ENCODE peak calls at places on chromosomes 7 and 10, in seven cellular contexts. One of them, this sample, is unnamed.
A peak's percentile ranks its signal among the peaks of the same experiment; 100 is the strongest.

GRCh38 chr10:11673346-11674330 is 62.2 kb upstream of the USP6NL start:
- DNase-seq in keratinocyte: no peak
- DNase-seq in right cardiac atrium: no peak
- DNase-seq in transverse colon: no peak
- DNase-seq in heart right ventricle: no peak
- DNase-seq in spleen: peak; percentile 49
- DNase-seq in endodermal cell: no peak
- DNase-seq in this sample: peak; percentile 60

GRCh38 chr10:18594574-18595156 is 56.7 kb downstream of the NSUN6 start:
- DNase-seq in endodermal cell: peak; percentile 87
- DNase-seq in keratinocyte: no peak
- DNase-seq in transverse colon: peak; percentile 11
- DNase-seq in right cardiac atrium: no peak
- DNase-seq in spleen: no peak
- DNase-seq in heart right ventricle: no peak
- DNase-seq in this sample: no peak

GRCh38 chr10:131710142-131710861 is 190.5 kb upstream of the PPP2R2D start:
- DNase-seq in keratinocyte: no peak
- DNase-seq in right cardiac atrium: no peak
- DNase-seq in heart right ventricle: no peak
- DNase-seq in transverse colon: no peak
- DNase-seq in endodermal cell: peak; percentile 33
- DNase-seq in spleen: peak; percentile 56
- DNase-seq in this sample: no peak

GRCh38 chr10:97805096-97805879 is 33.5 kb upstream of the SFRP5 start:
- DNase-seq in heart right ventricle: no peak
- DNase-seq in keratinocyte: no peak
- DNase-seq in spleen: no peak
- DNase-seq in transverse colon: no peak
- DNase-seq in endodermal cell: no peak
- DNase-seq in right cardiac atrium: no peak
- DNase-seq in this sample: no peak

GRCh38 chr7:135147341-135147898 is 452 bp upstream of the TMEM140 start:
- DNase-seq in endodermal cell: no peak
- DNase-seq in heart right ventricle: peak; percentile 61
- DNase-seq in keratinocyte: no peak
- DNase-seq in spleen: no peak
- DNase-seq in right cardiac atrium: no peak
- DNase-seq in transverse colon: no peak
- DNase-seq in this sample: no peak

GRCh38 chr7:108430664-108431063 is 25.6 kb downstream of the NRCAM start:
- DNase-seq in spleen: no peak
- DNase-seq in heart right ventricle: no peak
- DNase-seq in right cardiac atrium: no peak
- DNase-seq in keratinocyte: no peak
- DNase-seq in transverse colon: no peak
- DNase-seq in endodermal cell: no peak
- DNase-seq in this sample: no peak

GRCh38 chr7:157271315-157271990 is 65.4 kb upstream of the DNAJB6 start:
- DNase-seq in heart right ventricle: no peak
- DNase-seq in keratinocyte: no peak
- DNase-seq in spleen: no peak
- DNase-seq in transverse colon: no peak
- DNase-seq in right cardiac atrium: no peak
- DNase-seq in endodermal cell: no peak
- DNase-seq in this sample: no peak

GRCh38 chr7:38306136-38306535 is 32.7 kb upstream of the TARP start:
- DNase-seq in transverse colon: no peak
- DNase-seq in right cardiac atrium: no peak
- DNase-seq in spleen: no peak
- DNase-seq in heart right ventricle: no peak
- DNase-seq in endodermal cell: no peak
- DNase-seq in keratinocyte: no peak
- DNase-seq in this sample: no peak

GRCh38 chr10:101214446-101215396 is 14.5 kb downstream of the LBX1 start:
- DNase-seq in keratinocyte: peak; percentile 5
- DNase-seq in endodermal cell: peak; percentile 95
- DNase-seq in right cardiac atrium: peak; percentile 86
- DNase-seq in spleen: peak; percentile 88
- DNase-seq in transverse colon: peak; percentile 61
- DNase-seq in heart right ventricle: peak; percentile 43
- DNase-seq in this sample: peak; percentile 53

GRCh38 chr7:36904802-36905201 is 180.5 kb upstream of the AOAH start:
- DNase-seq in heart right ventricle: no peak
- DNase-seq in transverse colon: no peak
- DNase-seq in spleen: no peak
- DNase-seq in endodermal cell: peak; percentile 22
- DNase-seq in right cardiac atrium: no peak
- DNase-seq in keratinocyte: no peak
- DNase-seq in this sample: no peak

GRCh38 chr7:41918597-41918996 is 215.7 kb upstream of the INHBA start:
- DNase-seq in endodermal cell: no peak
- DNase-seq in transverse colon: no peak
- DNase-seq in keratinocyte: no peak
- DNase-seq in spleen: no peak
- DNase-seq in right cardiac atrium: no peak
- DNase-seq in heart right ventricle: no peak
- DNase-seq in this sample: no peak

GRCh38 chr7:318476-319266 is 28.7 kb downstream of the FOXL3 start:
- DNase-seq in keratinocyte: no peak
- DNase-seq in right cardiac atrium: no peak
- DNase-seq in transverse colon: peak; percentile 61
- DNase-seq in endodermal cell: no peak
- DNase-seq in heart right ventricle: no peak
- DNase-seq in spleen: peak; percentile 32
- DNase-seq in this sample: no peak

GRCh38 chr7:28155964-28156363 is 24.6 kb downstream of the JAZF1 start:
- DNase-seq in keratinocyte: no peak
- DNase-seq in endodermal cell: no peak
- DNase-seq in heart right ventricle: no peak
- DNase-seq in transverse colon: no peak
- DNase-seq in spleen: no peak
- DNase-seq in right cardiac atrium: no peak
- DNase-seq in this sample: no peak

GRCh38 chr10:14757394-14757793 is 17.3 kb downstream of the FAM107B start:
- DNase-seq in right cardiac atrium: peak; percentile 53
- DNase-seq in keratinocyte: no peak
- DNase-seq in spleen: no peak
- DNase-seq in endodermal cell: no peak
- DNase-seq in heart right ventricle: no peak
- DNase-seq in transverse colon: no peak
- DNase-seq in this sample: peak; percentile 6

GRCh38 chr7:150927157-150927953 is 50.8 kb downstream of the KCNH2 start:
- DNase-seq in right cardiac atrium: no peak
- DNase-seq in endodermal cell: no peak
- DNase-seq in heart right ventricle: no peak
- DNase-seq in spleen: no peak
- DNase-seq in keratinocyte: no peak
- DNase-seq in transverse colon: no peak
- DNase-seq in this sample: no peak

GRCh38 chr7:152103066-152103465 is 77.6 kb downstream of the GALNT11 start:
- DNase-seq in spleen: no peak
- DNase-seq in heart right ventricle: no peak
- DNase-seq in keratinocyte: no peak
- DNase-seq in transverse colon: no peak
- DNase-seq in endodermal cell: no peak
- DNase-seq in right cardiac atrium: no peak
- DNase-seq in this sample: peak; percentile 25

GRCh38 chr10:5545778-5546710 is 21.3 kb downstream of the CALML3 start:
- DNase-seq in endodermal cell: peak; percentile 39
- DNase-seq in right cardiac atrium: peak; percentile 88
- DNase-seq in transverse colon: peak; percentile 35
- DNase-seq in spleen: peak; percentile 73
- DNase-seq in heart right ventricle: peak; percentile 37
- DNase-seq in keratinocyte: no peak
- DNase-seq in this sample: no peak

GRCh38 chr7:20260219-20260618 is 43.0 kb upstream of the MACC1 start:
- DNase-seq in transverse colon: no peak
- DNase-seq in spleen: no peak
- DNase-seq in right cardiac atrium: peak; percentile 51
- DNase-seq in keratinocyte: no peak
- DNase-seq in endodermal cell: no peak
- DNase-seq in heart right ventricle: peak; percentile 24
- DNase-seq in this sample: no peak

GRCh38 chr7:45153238-45153637 is 4.4 kb upstream of the RAMP3 start:
- DNase-seq in spleen: peak; percentile 33
- DNase-seq in heart right ventricle: no peak
- DNase-seq in endodermal cell: peak; percentile 33
- DNase-seq in transverse colon: no peak
- DNase-seq in keratinocyte: no peak
- DNase-seq in right cardiac atrium: peak; percentile 4
- DNase-seq in this sample: no peak

GRCh38 chr10:48271323-48271722 is 3.2 kb downstream of the FRMPD2 start:
- DNase-seq in heart right ventricle: no peak
- DNase-seq in endodermal cell: no peak
- DNase-seq in transverse colon: no peak
- DNase-seq in keratinocyte: no peak
- DNase-seq in right cardiac atrium: no peak
- DNase-seq in spleen: no peak
- DNase-seq in this sample: no peak

GRCh38 chr7:105675873-105676484 is 94.7 kb upstream of the EFCAB10 start:
- DNase-seq in endodermal cell: no peak
- DNase-seq in right cardiac atrium: peak; percentile 79
- DNase-seq in spleen: peak; percentile 85
- DNase-seq in transverse colon: peak; percentile 23
- DNase-seq in heart right ventricle: peak; percentile 49
- DNase-seq in keratinocyte: no peak
- DNase-seq in this sample: peak; percentile 75

GRCh38 chr7:140316165-140316661 is 82.1 kb downstream of the SLC37A3 start:
- DNase-seq in spleen: no peak
- DNase-seq in endodermal cell: no peak
- DNase-seq in transverse colon: peak; percentile 69
- DNase-seq in right cardiac atrium: peak; percentile 84
- DNase-seq in keratinocyte: peak; percentile 72
- DNase-seq in heart right ventricle: peak; percentile 53
- DNase-seq in this sample: no peak

GRCh38 chr7:35415411-35415822 is 161.5 kb upstream of the TBX20 start:
- DNase-seq in heart right ventricle: peak; percentile 80
- DNase-seq in transverse colon: no peak
- DNase-seq in right cardiac atrium: peak; percentile 94
- DNase-seq in keratinocyte: no peak
- DNase-seq in spleen: no peak
- DNase-seq in endodermal cell: no peak
- DNase-seq in this sample: no peak

GRCh38 chr7:151249034-151249731 is 689 bp upstream of the SMARCD3 start:
- DNase-seq in spleen: peak; percentile 86
- DNase-seq in transverse colon: peak; percentile 54
- DNase-seq in heart right ventricle: peak; percentile 63
- DNase-seq in keratinocyte: no peak
- DNase-seq in right cardiac atrium: peak; percentile 92
- DNase-seq in endodermal cell: no peak
- DNase-seq in this sample: no peak

DNA sequence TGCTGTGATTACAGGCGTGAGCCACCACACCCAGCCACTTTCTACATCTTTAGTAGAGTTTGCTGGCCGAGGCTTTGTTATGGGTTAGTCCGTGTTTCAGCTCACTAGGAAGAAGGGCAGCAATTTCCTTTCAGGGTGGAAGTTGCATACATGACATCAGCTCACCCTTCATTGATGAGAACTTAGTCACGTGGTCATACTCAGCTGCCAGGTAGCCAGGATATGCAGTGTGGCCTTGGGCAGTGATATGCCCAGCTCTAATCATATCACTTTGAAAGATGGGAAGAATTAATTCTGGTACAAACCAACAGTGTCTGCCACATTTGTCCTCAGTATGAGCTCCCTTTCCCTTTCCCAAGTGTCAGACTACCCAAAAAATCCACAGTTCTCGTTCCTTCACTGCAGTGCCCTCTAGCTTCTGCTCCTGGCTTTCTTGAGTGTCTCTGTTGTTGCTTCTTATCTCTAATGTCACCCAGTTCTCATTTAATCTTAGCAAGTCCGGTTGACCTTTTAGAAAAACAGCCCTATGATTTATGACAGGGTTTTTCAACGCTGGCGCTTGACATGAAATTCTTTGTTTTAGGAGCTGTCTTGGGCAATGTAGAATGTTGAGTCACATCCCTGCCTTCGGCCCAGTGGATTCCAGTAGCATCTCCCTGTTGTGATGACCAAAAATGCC is 108.7 kb upstream of the ITGB1 start:
- DNase-seq in transverse colon: no peak
- DNase-seq in right cardiac atrium: no peak
- DNase-seq in spleen: no peak
- DNase-seq in keratinocyte: no peak
- DNase-seq in heart right ventricle: no peak
- DNase-seq in endodermal cell: peak; percentile 55
- DNase-seq in this sample: no peak
- H3K4me3 ChIP-seq in transverse colon: no peak overlapping the region
- H3K4me3 ChIP-seq in right cardiac atrium: no peak overlapping the region
- H3K4me3 ChIP-seq in spleen: no peak overlapping the region
- H3K4me3 ChIP-seq in keratinocyte: no peak overlapping the region
- H3K4me3 ChIP-seq in heart right ventricle: no peak overlapping the region
- H3K4me3 ChIP-seq in endodermal cell: no peak overlapping the region
- H3K4me3 ChIP-seq in this sample: no peak overlapping the region

GRCh38 chr7:98284335-98285036 is 3.0 kb downstream of the BRI3 start:
- DNase-seq in transverse colon: peak; percentile 92
- DNase-seq in endodermal cell: peak; percentile 66
- DNase-seq in keratinocyte: no peak
- DNase-seq in right cardiac atrium: peak; percentile 92
- DNase-seq in spleen: peak; percentile 92
- DNase-seq in heart right ventricle: peak; percentile 81
- DNase-seq in this sample: no peak
- H3K4me3 ChIP-seq in transverse colon: peak overlapping the region; percentile 96
- H3K4me3 ChIP-seq in endodermal cell: peak overlapping the region; percentile 88
- H3K4me3 ChIP-seq in keratinocyte: peak overlapping the region; percentile 67
- H3K4me3 ChIP-seq in right cardiac atrium: peak overlapping the region; percentile 92
- H3K4me3 ChIP-seq in spleen: peak overlapping the region; percentile 60
- H3K4me3 ChIP-seq in heart right ventricle: peak overlapping the region; percentile 82
- H3K4me3 ChIP-seq in this sample: no peak overlapping the region

GRCh38 chr10:79937661-79938226 is 11.2 kb downstream of the SFTPD start:
- DNase-seq in transverse colon: no peak
- DNase-seq in endodermal cell: peak; percentile 22
- DNase-seq in keratinocyte: no peak
- DNase-seq in heart right ventricle: no peak
- DNase-seq in spleen: peak; percentile 60
- DNase-seq in right cardiac atrium: peak; percentile 21
- DNase-seq in this sample: no peak
- H3K4me3 ChIP-seq in transverse colon: no peak overlapping the region
- H3K4me3 ChIP-seq in endodermal cell: no peak overlapping the region
- H3K4me3 ChIP-seq in keratinocyte: no peak overlapping the region
- H3K4me3 ChIP-seq in heart right ventricle: no peak overlapping the region
- H3K4me3 ChIP-seq in spleen: no peak overlapping the region
- H3K4me3 ChIP-seq in right cardiac atrium: no peak overlapping the region
- H3K4me3 ChIP-seq in this sample: no peak overlapping the region

GRCh38 chr10:66803174-66803573 is 122.7 kb upstream of the LRRTM3 start:
- DNase-seq in right cardiac atrium: no peak
- DNase-seq in keratinocyte: no peak
- DNase-seq in spleen: no peak
- DNase-seq in transverse colon: no peak
- DNase-seq in heart right ventricle: no peak
- DNase-seq in endodermal cell: no peak
- DNase-seq in this sample: no peak

GRCh38 chr10:66804911-66805310 is 120.9 kb upstream of the LRRTM3 start:
- DNase-seq in endodermal cell: no peak
- DNase-seq in keratinocyte: no peak
- DNase-seq in heart right ventricle: no peak
- DNase-seq in spleen: no peak
- DNase-seq in transverse colon: no peak
- DNase-seq in right cardiac atrium: no peak
- DNase-seq in this sample: no peak

GRCh38 chr10:66795871-66796270 is 130.0 kb upstream of the LRRTM3 start:
- DNase-seq in right cardiac atrium: no peak
- DNase-seq in endodermal cell: no peak
- DNase-seq in transverse colon: no peak
- DNase-seq in spleen: no peak
- DNase-seq in heart right ventricle: no peak
- DNase-seq in keratinocyte: no peak
- DNase-seq in this sample: no peak

GRCh38 chr10:66799474-66799873 is 126.4 kb upstream of the LRRTM3 start:
- DNase-seq in right cardiac atrium: no peak
- DNase-seq in keratinocyte: no peak
- DNase-seq in endodermal cell: no peak
- DNase-seq in spleen: no peak
- DNase-seq in heart right ventricle: no peak
- DNase-seq in transverse colon: no peak
- DNase-seq in this sample: no peak
- H3K4me3 ChIP-seq in right cardiac atrium: peak overlapping the region; percentile 35
- H3K4me3 ChIP-seq in keratinocyte: peak overlapping the region; percentile 5
- H3K4me3 ChIP-seq in endodermal cell: no peak overlapping the region
- H3K4me3 ChIP-seq in spleen: no peak overlapping the region
- H3K4me3 ChIP-seq in heart right ventricle: no peak overlapping the region
- H3K4me3 ChIP-seq in transverse colon: no peak overlapping the region
- H3K4me3 ChIP-seq in this sample: no peak overlapping the region